ENCODE peak calls at places on chromosomes 6 and 20, in seven cellular contexts. One of them, this sample, is unnamed.

GRCh38 chr6:89999154-89999553 is 104.9 kb downstream of the GJA10 start:
- DNase-seq in natural killer cell treated with Interleukin-12 subunit alpha and Interleukin-12 subunit beta and Interleukin-15 and Interleukin-18, amount 100 ng/mL, for 72 hours: no peak
- DNase-seq in brain microvascular endothelial cell: no peak
- DNase-seq in Caki2: peak
- DNase-seq in hepatic stellate cell: no peak
- DNase-seq in T1000: no peak
- DNase-seq in NAMALWA: no peak
- DNase-seq in this sample: no peak

GRCh38 chr20:58286729-58287128 is 22.8 kb upstream of the RAB22A start:
- DNase-seq in natural killer cell treated with Interleukin-12 subunit alpha and Interleukin-12 subunit beta and Interleukin-15 and Interleukin-18, amount 100 ng/mL, for 72 hours: no peak
- DNase-seq in brain microvascular endothelial cell: no peak
- DNase-seq in Caki2: no peak
- DNase-seq in hepatic stellate cell: no peak
- DNase-seq in T1000: no peak
- DNase-seq in NAMALWA: no peak
- DNase-seq in this sample: no peak

GRCh38 chr20:3115190-3116107 is 30.9 kb upstream of the AVP start:
- DNase-seq in natural killer cell treated with Interleukin-12 subunit alpha and Interleukin-12 subunit beta and Interleukin-15 and Interleukin-18, amount 100 ng/mL, for 72 hours: no peak
- DNase-seq in brain microvascular endothelial cell: peak
- DNase-seq in Caki2: peak
- DNase-seq in hepatic stellate cell: peak
- DNase-seq in T1000: no peak
- DNase-seq in NAMALWA: peak
- DNase-seq in this sample: peak

GRCh38 chr6:53313784-53314382 is 34.9 kb downstream of the ELOVL5 start:
- DNase-seq in natural killer cell treated with Interleukin-12 subunit alpha and Interleukin-12 subunit beta and Interleukin-15 and Interleukin-18, amount 100 ng/mL, for 72 hours: no peak
- DNase-seq in brain microvascular endothelial cell: peak
- DNase-seq in Caki2: no peak
- DNase-seq in hepatic stellate cell: no peak
- DNase-seq in T1000: no peak
- DNase-seq in NAMALWA: no peak
- DNase-seq in this sample: no peak

GRCh38 chr6:76942203-76942971 is 520.9 kb downstream of the HTR1B start:
- DNase-seq in natural killer cell treated with Interleukin-12 subunit alpha and Interleukin-12 subunit beta and Interleukin-15 and Interleukin-18, amount 100 ng/mL, for 72 hours: no peak
- DNase-seq in brain microvascular endothelial cell: peak
- DNase-seq in Caki2: no peak
- DNase-seq in hepatic stellate cell: no peak
- DNase-seq in T1000: peak
- DNase-seq in NAMALWA: no peak
- DNase-seq in this sample: no peak

GRCh38 chr6:26311012-26311384 is 54.0 kb upstream of the BTN3A2 start:
- DNase-seq in natural killer cell treated with Interleukin-12 subunit alpha and Interleukin-12 subunit beta and Interleukin-15 and Interleukin-18, amount 100 ng/mL, for 72 hours: no peak
- DNase-seq in brain microvascular endothelial cell: peak
- DNase-seq in Caki2: peak
- DNase-seq in hepatic stellate cell: no peak
- DNase-seq in T1000: no peak
- DNase-seq in NAMALWA: peak
- DNase-seq in this sample: no peak

GRCh38 chr20:16143596-16143995 is 429.7 kb downstream of the KIF16B start:
- DNase-seq in natural killer cell treated with Interleukin-12 subunit alpha and Interleukin-12 subunit beta and Interleukin-15 and Interleukin-18, amount 100 ng/mL, for 72 hours: no peak
- DNase-seq in brain microvascular endothelial cell: no peak
- DNase-seq in Caki2: no peak
- DNase-seq in hepatic stellate cell: no peak
- DNase-seq in T1000: no peak
- DNase-seq in NAMALWA: no peak
- DNase-seq in this sample: no peak

GRCh38 chr6:137738197-137738596 is 128.9 kb upstream of the TNFAIP3 start:
- DNase-seq in natural killer cell treated with Interleukin-12 subunit alpha and Interleukin-12 subunit beta and Interleukin-15 and Interleukin-18, amount 100 ng/mL, for 72 hours: no peak
- DNase-seq in brain microvascular endothelial cell: peak
- DNase-seq in Caki2: peak
- DNase-seq in hepatic stellate cell: no peak
- DNase-seq in T1000: peak
- DNase-seq in NAMALWA: no peak
- DNase-seq in this sample: peak

GRCh38 chr20:47533518-47534062 is 31.9 kb downstream of the NCOA3 start:
- DNase-seq in natural killer cell treated with Interleukin-12 subunit alpha and Interleukin-12 subunit beta and Interleukin-15 and Interleukin-18, amount 100 ng/mL, for 72 hours: no peak
- DNase-seq in brain microvascular endothelial cell: no peak
- DNase-seq in Caki2: no peak
- DNase-seq in hepatic stellate cell: no peak
- DNase-seq in T1000: no peak
- DNase-seq in NAMALWA: no peak
- DNase-seq in this sample: no peak

GRCh38 chr6:37877373-37878149 is 58.0 kb downstream of the ZFAND3 start:
- DNase-seq in natural killer cell treated with Interleukin-12 subunit alpha and Interleukin-12 subunit beta and Interleukin-15 and Interleukin-18, amount 100 ng/mL, for 72 hours: no peak
- DNase-seq in brain microvascular endothelial cell: no peak
- DNase-seq in Caki2: no peak
- DNase-seq in hepatic stellate cell: no peak
- DNase-seq in T1000: no peak
- DNase-seq in NAMALWA: no peak
- DNase-seq in this sample: no peak

GRCh38 chr6:44556046-44556445 is 168.5 kb downstream of the CDC5L start:
- DNase-seq in natural killer cell treated with Interleukin-12 subunit alpha and Interleukin-12 subunit beta and Interleukin-15 and Interleukin-18, amount 100 ng/mL, for 72 hours: no peak
- DNase-seq in brain microvascular endothelial cell: no peak
- DNase-seq in Caki2: no peak
- DNase-seq in hepatic stellate cell: no peak
- DNase-seq in T1000: no peak
- DNase-seq in NAMALWA: peak
- DNase-seq in this sample: no peak

GRCh38 chr20:32421290-32421689 is 63.2 kb downstream of the ASXL1 start:
- DNase-seq in natural killer cell treated with Interleukin-12 subunit alpha and Interleukin-12 subunit beta and Interleukin-15 and Interleukin-18, amount 100 ng/mL, for 72 hours: no peak
- DNase-seq in brain microvascular endothelial cell: no peak
- DNase-seq in Caki2: no peak
- DNase-seq in hepatic stellate cell: no peak
- DNase-seq in T1000: no peak
- DNase-seq in NAMALWA: no peak
- DNase-seq in this sample: no peak

GRCh38 chr6:165263-165662 is 127.0 kb upstream of the DUSP22 start:
- DNase-seq in natural killer cell treated with Interleukin-12 subunit alpha and Interleukin-12 subunit beta and Interleukin-15 and Interleukin-18, amount 100 ng/mL, for 72 hours: no peak
- DNase-seq in brain microvascular endothelial cell: no peak
- DNase-seq in Caki2: no peak
- DNase-seq in hepatic stellate cell: no peak
- DNase-seq in T1000: no peak
- DNase-seq in NAMALWA: no peak
- DNase-seq in this sample: no peak

GRCh38 chr6:56709650-56710049 is 67.0 kb upstream of the DST start:
- DNase-seq in natural killer cell treated with Interleukin-12 subunit alpha and Interleukin-12 subunit beta and Interleukin-15 and Interleukin-18, amount 100 ng/mL, for 72 hours: no peak
- DNase-seq in brain microvascular endothelial cell: no peak
- DNase-seq in Caki2: no peak
- DNase-seq in hepatic stellate cell: no peak
- DNase-seq in T1000: no peak
- DNase-seq in NAMALWA: no peak
- DNase-seq in this sample: no peak

GRCh38 chr20:34736106-34736505 is 32.0 kb downstream of the TP53INP2 start:
- DNase-seq in natural killer cell treated with Interleukin-12 subunit alpha and Interleukin-12 subunit beta and Interleukin-15 and Interleukin-18, amount 100 ng/mL, for 72 hours: no peak
- DNase-seq in brain microvascular endothelial cell: no peak
- DNase-seq in Caki2: no peak
- DNase-seq in hepatic stellate cell: no peak
- DNase-seq in T1000: no peak
- DNase-seq in NAMALWA: no peak
- DNase-seq in this sample: no peak

GRCh38 chr20:21808863-21809664 is 103.6 kb downstream of the PAX1 start:
- DNase-seq in natural killer cell treated with Interleukin-12 subunit alpha and Interleukin-12 subunit beta and Interleukin-15 and Interleukin-18, amount 100 ng/mL, for 72 hours: no peak
- DNase-seq in brain microvascular endothelial cell: no peak
- DNase-seq in Caki2: no peak
- DNase-seq in hepatic stellate cell: no peak
- DNase-seq in T1000: no peak
- DNase-seq in NAMALWA: peak
- DNase-seq in this sample: peak

GRCh38 chr20:25129428-25129827 is 47.5 kb upstream of the VSX1 start:
- DNase-seq in natural killer cell treated with Interleukin-12 subunit alpha and Interleukin-12 subunit beta and Interleukin-15 and Interleukin-18, amount 100 ng/mL, for 72 hours: no peak
- DNase-seq in brain microvascular endothelial cell: no peak
- DNase-seq in Caki2: no peak
- DNase-seq in hepatic stellate cell: no peak
- DNase-seq in T1000: no peak
- DNase-seq in NAMALWA: no peak
- DNase-seq in this sample: no peak

GRCh38 chr20:25310268-25310920 is 62.5 kb downstream of the PYGB start:
- DNase-seq in natural killer cell treated with Interleukin-12 subunit alpha and Interleukin-12 subunit beta and Interleukin-15 and Interleukin-18, amount 100 ng/mL, for 72 hours: no peak
- DNase-seq in brain microvascular endothelial cell: peak
- DNase-seq in Caki2: peak
- DNase-seq in hepatic stellate cell: peak
- DNase-seq in T1000: peak
- DNase-seq in NAMALWA: peak
- DNase-seq in this sample: peak

This sample was measured in H54.